ENCODE peak calls at places on chromosome 16, in five cellular contexts. One of them, this sample, is unnamed.

GRCh38 chr16:80806957-80807356 is 2.6 kb upstream of the CDYL2 start:
- DNase-seq in bronchial epithelial cell: peak; percentile 92
- DNase-seq in HCT116: no peak
- DNase-seq in dorsolateral prefrontal cortex: no peak
- DNase-seq in coronary artery: no peak
- DNase-seq in this sample: no peak

GRCh38 chr16:69326172-69326873 is 4.1 kb downstream of the PDF start:
- DNase-seq in bronchial epithelial cell: no peak
- DNase-seq in HCT116: no peak
- DNase-seq in dorsolateral prefrontal cortex: no peak
- DNase-seq in coronary artery: peak; percentile 64
- DNase-seq in this sample: peak; percentile 77

GRCh38 chr16:3706253-3707145 is 10.8 kb downstream of the TRAP1 start:
- DNase-seq in bronchial epithelial cell: no peak
- DNase-seq in HCT116: no peak
- DNase-seq in dorsolateral prefrontal cortex: no peak
- DNase-seq in coronary artery: no peak
- DNase-seq in this sample: no peak

GRCh38 chr16:57577691-57578224 is 35.3 kb downstream of the ADGRG5 start:
- DNase-seq in bronchial epithelial cell: no peak
- DNase-seq in HCT116: no peak
- DNase-seq in dorsolateral prefrontal cortex: no peak
- DNase-seq in coronary artery: no peak
- DNase-seq in this sample: no peak

GRCh38 chr16:50736448-50736847 is 5.4 kb upstream of the CYLD start:
- DNase-seq in bronchial epithelial cell: no peak
- DNase-seq in HCT116: no peak
- DNase-seq in dorsolateral prefrontal cortex: no peak
- DNase-seq in coronary artery: no peak
- DNase-seq in this sample: no peak

GRCh38 chr16:2835638-2836493 is 5.8 kb downstream of the ZG16B start:
- DNase-seq in bronchial epithelial cell: peak; percentile 97
- DNase-seq in HCT116: peak; percentile 96
- DNase-seq in dorsolateral prefrontal cortex: no peak
- DNase-seq in coronary artery: no peak
- DNase-seq in this sample: no peak

GRCh38 chr16:4597174-4597573 is 17.5 kb downstream of the UBALD1 start:
- DNase-seq in bronchial epithelial cell: peak; percentile 91
- DNase-seq in HCT116: no peak
- DNase-seq in dorsolateral prefrontal cortex: no peak
- DNase-seq in coronary artery: no peak
- DNase-seq in this sample: no peak

GRCh38 chr16:11308493-11309283 is 27.6 kb upstream of the PRM1 start:
- DNase-seq in bronchial epithelial cell: no peak
- DNase-seq in HCT116: no peak
- DNase-seq in dorsolateral prefrontal cortex: no peak
- DNase-seq in coronary artery: no peak
- DNase-seq in this sample: no peak

GRCh38 chr16:15739449-15739848 is 89.4 kb downstream of the NDE1 start:
- DNase-seq in bronchial epithelial cell: no peak
- DNase-seq in HCT116: no peak
- DNase-seq in dorsolateral prefrontal cortex: no peak
- DNase-seq in coronary artery: no peak
- DNase-seq in this sample: no peak

GRCh38 chr16:80038566-80038965 is 438.0 kb upstream of the MAF start:
- DNase-seq in bronchial epithelial cell: peak; percentile 68
- DNase-seq in HCT116: no peak
- DNase-seq in dorsolateral prefrontal cortex: no peak
- DNase-seq in coronary artery: no peak
- DNase-seq in this sample: no peak

GRCh38 chr16:80948886-80949502 is 57.7 kb downstream of the CMC2 start:
- DNase-seq in bronchial epithelial cell: no peak
- DNase-seq in HCT116: peak; percentile 31
- DNase-seq in dorsolateral prefrontal cortex: no peak
- DNase-seq in coronary artery: no peak
- DNase-seq in this sample: no peak

GRCh38 chr16:19583665-19584300 is 28.3 kb downstream of the VPS35L start:
- DNase-seq in bronchial epithelial cell: peak; percentile 52
- DNase-seq in HCT116: peak; percentile 35
- DNase-seq in dorsolateral prefrontal cortex: no peak
- DNase-seq in coronary artery: no peak
- DNase-seq in this sample: no peak

DNA sequence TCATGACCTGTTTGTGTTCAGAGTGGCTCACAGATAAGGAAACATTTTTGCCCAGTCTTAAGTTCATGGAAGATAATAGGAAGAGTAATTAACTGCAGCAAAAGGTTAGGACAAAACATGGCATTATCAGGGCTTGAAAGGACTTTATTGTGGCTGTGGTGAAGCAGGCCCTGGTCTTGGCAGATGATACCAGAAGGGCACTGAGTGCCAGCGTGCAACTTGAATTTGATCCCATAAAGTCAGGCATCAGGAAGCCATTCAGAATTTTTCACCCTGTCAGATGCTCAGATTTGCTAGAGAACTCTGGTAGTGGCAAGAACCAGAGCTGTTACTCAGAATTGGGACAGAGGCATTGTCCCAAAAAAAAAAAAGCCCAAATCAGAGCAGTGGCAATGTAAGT is 11.2 kb upstream of the COG7 start:
- DNase-seq in bronchial epithelial cell: no peak
- DNase-seq in HCT116: no peak
- DNase-seq in dorsolateral prefrontal cortex: peak; percentile 38
- DNase-seq in coronary artery: no peak
- DNase-seq in this sample: no peak
- TF ChIP-seq CTCF in bronchial epithelial cell: no peak
- TF ChIP-seq CTCF in HCT116: no peak
- TF ChIP-seq CTCF in dorsolateral prefrontal cortex: no peak
- TF ChIP-seq CTCF in coronary artery: no peak
- TF ChIP-seq CTCF in this sample: no peak

GRCh38 chr16:188674-189073 is 8.4 kb downstream of the HBQ1 start:
- DNase-seq in bronchial epithelial cell: no peak
- DNase-seq in HCT116: no peak
- DNase-seq in dorsolateral prefrontal cortex: no peak
- DNase-seq in coronary artery: no peak
- DNase-seq in this sample: no peak
- TF ChIP-seq CTCF in bronchial epithelial cell: peak; percentile 12
- TF ChIP-seq CTCF in HCT116: peak; percentile 34
- TF ChIP-seq CTCF in dorsolateral prefrontal cortex: no peak
- TF ChIP-seq CTCF in coronary artery: no peak
- TF ChIP-seq CTCF in this sample: peak; percentile 41

DNA sequence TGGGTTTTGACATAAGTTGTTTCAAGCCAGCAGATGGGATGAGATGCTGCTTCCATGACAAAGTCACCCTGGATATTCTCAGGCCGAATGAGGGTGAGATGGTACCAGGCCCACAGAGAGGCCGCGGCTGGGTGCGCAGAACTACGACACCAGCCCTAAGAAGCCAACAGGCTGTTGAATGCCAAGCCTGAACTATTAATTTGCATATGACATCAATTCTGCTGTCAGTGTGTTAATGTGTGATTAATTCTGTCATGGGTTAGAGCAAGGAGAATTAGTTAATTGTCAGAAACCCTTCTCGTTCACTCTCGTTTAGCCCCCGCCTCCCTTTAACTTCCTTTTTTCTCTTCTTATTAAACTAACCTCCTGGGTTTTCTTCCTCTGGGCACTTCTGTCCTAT is 123.4 kb downstream of the ZFHX3 start:
- DNase-seq in bronchial epithelial cell: no peak
- DNase-seq in HCT116: no peak
- DNase-seq in dorsolateral prefrontal cortex: no peak
- DNase-seq in coronary artery: no peak
- DNase-seq in this sample: no peak
- TF ChIP-seq CTCF in bronchial epithelial cell: no peak
- TF ChIP-seq CTCF in HCT116: no peak
- TF ChIP-seq CTCF in dorsolateral prefrontal cortex: no peak
- TF ChIP-seq CTCF in coronary artery: no peak
- TF ChIP-seq CTCF in this sample: no peak

DNA sequence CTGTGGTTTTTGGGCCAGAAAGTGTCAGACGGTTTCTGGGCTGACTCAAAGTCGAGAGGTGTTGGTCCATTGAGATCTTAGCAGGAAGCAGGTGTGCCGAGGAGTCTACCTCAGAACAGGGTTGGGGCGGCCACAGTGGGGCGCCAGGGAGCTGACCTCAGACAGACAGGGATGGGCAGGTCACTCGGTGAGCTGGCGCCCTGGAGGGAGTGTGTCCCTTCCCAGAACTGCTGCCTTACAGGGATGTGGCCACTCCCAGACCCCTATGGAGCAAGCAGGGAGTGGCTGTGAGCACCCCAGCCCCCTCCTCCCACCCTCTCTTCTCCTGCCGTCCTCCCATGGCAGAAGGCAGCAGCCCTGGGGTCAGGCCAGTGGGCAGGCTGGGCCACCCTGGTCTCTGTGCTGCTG is 14.0 kb upstream of the DPEP1 start:
- DNase-seq in bronchial epithelial cell: peak; percentile 25
- DNase-seq in HCT116: peak; percentile 63
- DNase-seq in dorsolateral prefrontal cortex: no peak
- DNase-seq in coronary artery: no peak
- DNase-seq in this sample: no peak
- TF ChIP-seq CTCF in bronchial epithelial cell: peak; percentile 76
- TF ChIP-seq CTCF in HCT116: peak; percentile 79
- TF ChIP-seq CTCF in dorsolateral prefrontal cortex: no peak
- TF ChIP-seq CTCF in coronary artery: no peak
- TF ChIP-seq CTCF in this sample: peak; percentile 43

DNA sequence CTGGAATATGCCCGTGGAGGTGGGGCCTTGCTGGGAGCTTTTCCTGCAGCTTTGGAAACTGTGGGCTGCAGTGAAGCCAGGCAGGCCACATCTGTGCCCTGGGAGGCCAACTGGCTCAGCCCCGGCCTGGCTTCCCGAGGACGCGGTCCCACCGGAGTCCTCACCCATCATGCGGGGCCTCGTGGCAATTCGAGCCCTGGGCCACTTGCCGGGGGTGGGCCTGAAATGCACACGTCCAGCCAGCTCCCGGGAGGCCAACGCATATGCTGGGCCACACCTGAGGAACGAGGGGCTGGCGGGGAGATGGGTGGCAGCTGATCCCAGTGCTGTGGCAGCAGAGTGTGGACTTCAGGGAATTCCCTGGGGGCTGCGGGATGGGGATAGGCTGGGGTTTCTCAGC is 172.4 kb upstream of the GSE1 start:
- DNase-seq in bronchial epithelial cell: no peak
- DNase-seq in HCT116: no peak
- DNase-seq in dorsolateral prefrontal cortex: no peak
- DNase-seq in coronary artery: no peak
- DNase-seq in this sample: no peak
- TF ChIP-seq CTCF in bronchial epithelial cell: no peak
- TF ChIP-seq CTCF in HCT116: no peak
- TF ChIP-seq CTCF in dorsolateral prefrontal cortex: no peak
- TF ChIP-seq CTCF in coronary artery: no peak
- TF ChIP-seq CTCF in this sample: no peak

DNA sequence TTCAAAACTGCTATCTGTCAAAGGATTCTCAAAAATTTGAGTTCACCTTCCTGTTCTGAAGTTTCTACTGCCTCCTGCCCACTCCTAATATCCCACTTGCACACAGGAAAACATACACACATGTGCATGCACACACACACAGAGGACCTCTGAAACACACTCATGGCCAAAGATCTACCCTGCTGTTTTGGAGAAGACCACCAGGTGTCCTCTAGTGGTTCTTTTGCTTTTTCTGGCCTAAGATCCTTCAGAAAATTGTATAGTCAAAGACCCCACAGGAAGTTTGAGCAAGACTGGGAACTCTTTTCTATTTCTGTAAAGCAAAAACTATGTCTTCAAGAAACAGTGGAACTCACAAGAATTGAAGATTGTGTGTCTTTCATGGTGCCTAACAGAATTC is 90.2 kb downstream of the CDH8 start:
- DNase-seq in bronchial epithelial cell: no peak
- DNase-seq in HCT116: no peak
- DNase-seq in dorsolateral prefrontal cortex: no peak
- DNase-seq in coronary artery: no peak
- DNase-seq in this sample: no peak
- TF ChIP-seq CTCF in bronchial epithelial cell: no peak
- TF ChIP-seq CTCF in HCT116: no peak
- TF ChIP-seq CTCF in dorsolateral prefrontal cortex: no peak
- TF ChIP-seq CTCF in coronary artery: no peak
- TF ChIP-seq CTCF in this sample: no peak

GRCh38 chr16:55035037-55035436 is 104.4 kb downstream of the IRX5 start:
- DNase-seq in bronchial epithelial cell: peak; percentile 28
- DNase-seq in HCT116: peak; percentile 19
- DNase-seq in dorsolateral prefrontal cortex: no peak
- DNase-seq in coronary artery: peak; percentile 60
- DNase-seq in this sample: no peak
- TF ChIP-seq CTCF in bronchial epithelial cell: peak; percentile 68
- TF ChIP-seq CTCF in HCT116: peak; percentile 78
- TF ChIP-seq CTCF in dorsolateral prefrontal cortex: no peak
- TF ChIP-seq CTCF in coronary artery: no peak
- TF ChIP-seq CTCF in this sample: peak; percentile 70

DNA sequence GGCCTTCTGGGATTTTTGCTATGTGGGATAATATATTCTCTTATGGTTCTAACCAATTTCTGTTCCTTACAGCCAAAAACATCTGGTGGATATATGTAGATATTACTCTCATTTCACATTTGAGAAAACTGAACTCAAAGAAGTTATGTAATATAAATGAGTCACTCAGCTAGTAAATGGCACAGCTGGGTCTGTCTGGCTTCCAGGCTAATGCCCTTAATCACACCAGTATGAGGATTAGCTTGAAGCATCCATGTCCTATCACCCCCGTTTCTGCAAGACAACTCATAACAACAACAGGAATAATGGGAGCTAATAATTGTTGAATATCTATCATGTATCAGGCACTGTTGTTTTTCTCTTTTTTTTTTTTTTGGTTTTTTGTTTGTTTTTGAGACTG is 34.4 kb upstream of the USP7 start:
- DNase-seq in bronchial epithelial cell: peak; percentile 55
- DNase-seq in HCT116: no peak
- DNase-seq in dorsolateral prefrontal cortex: no peak
- DNase-seq in coronary artery: no peak
- DNase-seq in this sample: no peak
- TF ChIP-seq CTCF in bronchial epithelial cell: no peak
- TF ChIP-seq CTCF in HCT116: no peak
- TF ChIP-seq CTCF in dorsolateral prefrontal cortex: no peak
- TF ChIP-seq CTCF in coronary artery: no peak
- TF ChIP-seq CTCF in this sample: no peak

GRCh38 chr16:28984619-28985135 is at the start of gene LAT:
- DNase-seq in bronchial epithelial cell: no peak
- DNase-seq in HCT116: no peak
- DNase-seq in dorsolateral prefrontal cortex: no peak
- DNase-seq in coronary artery: no peak
- DNase-seq in this sample: no peak
- TF ChIP-seq CTCF in bronchial epithelial cell: no peak
- TF ChIP-seq CTCF in HCT116: no peak
- TF ChIP-seq CTCF in dorsolateral prefrontal cortex: no peak
- TF ChIP-seq CTCF in coronary artery: no peak
- TF ChIP-seq CTCF in this sample: no peak